ENCODE peak calls at places on chromosome 3, in nine cellular contexts. O, X, N, A, C, P, M, Z and Q are unnamed samples.

GRCh38 chr3:52176188-52176752 is 21.7 kb upstream of the ALAS1 start:
- DNase-seq in O (peak; percentile 62), X (no peak), N (no peak), A (no peak), C (no peak), P (no peak), M (no peak), Z (no peak), Q (no peak)

GRCh38 chr3:42680256-42680655 is 5.1 kb upstream of the KLHL40 start:
- DNase-seq in O (no peak), X (no peak), N (no peak), A (no peak), C (no peak), P (peak; percentile 45), M (no peak), Z (peak; percentile 78), Q (no peak)

GRCh38 chr3:36648241-36649034 is 115.9 kb downstream of the DCLK3 start:
- DNase-seq in O (no peak), X (no peak), N (no peak), A (no peak), C (peak; percentile 64), P (peak; percentile 85), M (no peak), Z (peak; percentile 94), Q (no peak)

GRCh38 chr3:160953681-160954080 is 151.5 kb downstream of the B3GALNT1 start:
- DNase-seq in O (no peak), X (no peak), N (no peak), A (no peak), C (no peak), P (no peak), M (no peak), Z (no peak), Q (no peak)

GRCh38 chr3:101950985-101951733 is 101.8 kb downstream of the NFKBIZ start:
- DNase-seq in O (no peak), X (no peak), N (no peak), A (no peak), C (no peak), P (peak; percentile 59), M (no peak), Z (peak; percentile 51), Q (no peak)

GRCh38 chr3:121895121-121895520 is 920 bp downstream of the SLC15A2 start:
- DNase-seq in O (no peak), X (no peak), N (no peak), A (no peak), C (no peak), P (peak; percentile 32), M (no peak), Z (no peak), Q (no peak)

GRCh38 chr3:17234382-17234781 is 349.6 kb downstream of the PLCL2 start:
- DNase-seq in O (no peak), X (no peak), N (no peak), A (no peak), C (no peak), P (no peak), M (no peak), Z (no peak), Q (no peak)

GRCh38 chr3:190491533-190492054 is 22.3 kb upstream of the IL1RAP start:
- DNase-seq in O (no peak), X (no peak), N (no peak), A (no peak), C (no peak), P (peak; percentile 89), M (no peak), Z (no peak), Q (peak; percentile 38)

GRCh38 chr3:17505856-17506255 is 236.6 kb downstream of the TBC1D5 start:
- DNase-seq in O (no peak), X (no peak), N (no peak), A (no peak), C (no peak), P (no peak), M (no peak), Z (peak; percentile 63), Q (no peak)

GRCh38 chr3:63918321-63918720 is 6.1 kb upstream of the SCAANT1 start:
- DNase-seq in O (no peak), X (no peak), N (no peak), A (no peak), C (no peak), P (no peak), M (no peak), Z (peak; percentile 80), Q (no peak)

GRCh38 chr3:43191116-43191515 is 85.2 kb upstream of the POMGNT2 start:
- DNase-seq in O (no peak), X (no peak), N (no peak), A (no peak), C (no peak), P (no peak), M (no peak), Z (no peak), Q (no peak)

GRCh38 chr3:47283193-47283537 is 421 bp downstream of the KLHL18 start:
- DNase-seq in O (peak; percentile 89), X (no peak), N (no peak), A (no peak), C (no peak), P (peak; percentile 19), M (no peak), Z (peak; percentile 43), Q (peak; percentile 49)

GRCh38 chr3:130850044-130850797 is 43.7 kb upstream of the ATP2C1 start:
- DNase-seq in O (no peak), X (no peak), N (no peak), A (no peak), C (no peak), P (peak; percentile 98), M (no peak), Z (peak; percentile 70), Q (peak; percentile 54)

GRCh38 chr3:45995370-45996192 is at the start of gene FYCO1:
- DNase-seq in O (peak; percentile 92), X (peak; percentile 96), N (peak; percentile 93), A (peak; percentile 94), C (peak; percentile 32), P (peak; percentile 80), M (peak; percentile 93), Z (peak; percentile 96), Q (peak; percentile 96)

DNA sequence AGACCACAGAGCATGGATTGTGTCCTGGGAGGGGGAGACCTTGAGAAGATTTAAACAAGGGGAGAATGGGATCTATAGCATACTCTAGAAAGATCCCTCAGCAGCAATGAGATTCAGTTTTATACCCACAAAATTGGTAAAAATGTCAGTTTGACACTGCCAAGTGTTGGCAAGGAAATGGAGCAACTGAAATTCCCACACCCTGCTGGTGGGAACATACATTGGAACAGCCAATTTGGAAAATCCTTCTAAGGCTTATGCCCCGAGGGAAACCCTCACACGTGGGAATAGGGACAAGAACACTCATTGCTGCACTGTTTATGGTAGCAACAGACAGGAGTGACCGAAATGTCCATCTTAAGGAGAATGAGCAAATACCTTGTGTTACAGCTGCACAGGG is 5.0 kb upstream of the DNAJB8 start:
- DNase-seq in O (no peak), X (no peak), N (no peak), A (no peak), C (no peak), P (no peak), M (no peak), Z (no peak), Q (no peak)
- H3K27me3 ChIP-seq in O (no peaks in the 10 kb centered on the region), X (no peaks in the 10 kb centered on the region), N (peaks cover 8% of the 10 kb centered on the region), A (peaks cover 30% of the 10 kb centered on the region), C (no peaks in the 10 kb centered on the region), P (no peaks in the 10 kb centered on the region), M (no peaks in the 10 kb centered on the region), Z (peaks cover 5% of the 10 kb centered on the region), Q (no peaks in the 10 kb centered on the region)

DNA sequence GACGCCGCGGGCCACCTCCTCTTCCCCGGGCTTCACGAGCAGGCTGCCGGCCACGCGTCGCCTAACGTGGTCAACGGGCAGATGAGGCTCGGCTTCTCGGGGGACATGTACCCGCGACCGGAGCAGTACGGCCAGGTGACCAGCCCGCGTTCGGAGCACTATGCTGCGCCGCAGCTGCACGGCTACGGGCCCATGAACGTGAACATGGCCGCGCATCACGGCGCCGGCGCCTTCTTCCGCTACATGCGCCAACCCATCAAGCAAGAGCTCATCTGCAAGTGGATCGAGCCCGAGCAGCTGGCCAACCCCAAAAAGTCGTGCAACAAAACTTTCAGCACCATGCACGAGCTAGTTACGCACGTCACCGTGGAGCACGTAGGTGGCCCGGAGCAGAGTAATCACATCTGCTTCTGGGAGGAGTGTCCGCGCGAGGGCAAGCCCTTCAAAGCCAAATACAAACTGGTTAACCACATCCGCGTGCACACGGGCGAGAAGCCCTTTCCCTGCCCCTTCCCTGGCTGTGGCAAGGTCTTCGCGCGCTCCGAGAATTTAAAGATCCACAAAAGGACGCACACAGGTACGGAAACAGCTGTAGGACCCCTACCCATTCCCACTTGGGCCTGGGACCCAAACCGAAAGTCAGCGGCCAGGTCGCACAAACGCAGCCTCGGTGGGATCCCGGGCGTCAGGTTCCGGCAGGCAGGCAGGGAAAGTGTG is 1.5 kb downstream of the ZIC1 start:
- DNase-seq in O (no peak), X (no peak), N (no peak), A (peak; percentile 64), C (no peak), P (no peak), M (no peak), Z (peak; percentile 95), Q (no peak)
- H3K27ac ChIP-seq in O (no peak overlapping the region), X (peak overlapping the region; percentile 73), N (no peak overlapping the region), A (no peak overlapping the region), C (no peak overlapping the region), P (no peak overlapping the region), M (no peak overlapping the region), Z (peak overlapping the region; percentile 96), Q (no peak overlapping the region)

DNA sequence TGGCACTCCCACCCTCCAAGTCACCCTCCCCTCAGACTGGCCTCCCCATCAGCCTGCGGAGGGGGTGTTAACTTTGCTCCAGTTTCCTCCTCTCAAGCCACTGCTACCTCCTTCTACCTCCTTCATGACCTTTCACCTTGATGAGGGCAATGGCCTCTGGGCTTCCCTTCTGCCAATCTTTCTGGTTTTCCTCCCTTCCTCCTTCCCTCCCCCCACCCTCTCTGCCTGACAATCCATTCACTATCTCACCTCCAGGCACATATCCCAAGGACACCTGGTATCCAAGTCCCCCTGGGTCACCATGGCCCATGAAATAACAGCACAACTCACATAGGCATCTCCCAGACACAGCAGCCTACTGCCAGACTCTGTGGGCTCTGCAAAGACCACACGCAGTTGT is 80.0 kb downstream of the WWTR1 start:
- DNase-seq in O (no peak), X (no peak), N (no peak), A (no peak), C (no peak), P (no peak), M (no peak), Z (no peak), Q (no peak)
- H3K4me1 ChIP-seq in O (peaks cover 97% of the 10 kb centered on the region), X (peaks cover 88% of the 10 kb centered on the region), N (peaks cover 41% of the 10 kb centered on the region), A (peaks cover 22% of the 10 kb centered on the region), C (peaks cover 100% of the 10 kb centered on the region), P (peaks cover 95% of the 10 kb centered on the region), M (peaks cover 32% of the 10 kb centered on the region), Z (peaks cover 94% of the 10 kb centered on the region), Q (peaks cover 31% of the 10 kb centered on the region)

DNA sequence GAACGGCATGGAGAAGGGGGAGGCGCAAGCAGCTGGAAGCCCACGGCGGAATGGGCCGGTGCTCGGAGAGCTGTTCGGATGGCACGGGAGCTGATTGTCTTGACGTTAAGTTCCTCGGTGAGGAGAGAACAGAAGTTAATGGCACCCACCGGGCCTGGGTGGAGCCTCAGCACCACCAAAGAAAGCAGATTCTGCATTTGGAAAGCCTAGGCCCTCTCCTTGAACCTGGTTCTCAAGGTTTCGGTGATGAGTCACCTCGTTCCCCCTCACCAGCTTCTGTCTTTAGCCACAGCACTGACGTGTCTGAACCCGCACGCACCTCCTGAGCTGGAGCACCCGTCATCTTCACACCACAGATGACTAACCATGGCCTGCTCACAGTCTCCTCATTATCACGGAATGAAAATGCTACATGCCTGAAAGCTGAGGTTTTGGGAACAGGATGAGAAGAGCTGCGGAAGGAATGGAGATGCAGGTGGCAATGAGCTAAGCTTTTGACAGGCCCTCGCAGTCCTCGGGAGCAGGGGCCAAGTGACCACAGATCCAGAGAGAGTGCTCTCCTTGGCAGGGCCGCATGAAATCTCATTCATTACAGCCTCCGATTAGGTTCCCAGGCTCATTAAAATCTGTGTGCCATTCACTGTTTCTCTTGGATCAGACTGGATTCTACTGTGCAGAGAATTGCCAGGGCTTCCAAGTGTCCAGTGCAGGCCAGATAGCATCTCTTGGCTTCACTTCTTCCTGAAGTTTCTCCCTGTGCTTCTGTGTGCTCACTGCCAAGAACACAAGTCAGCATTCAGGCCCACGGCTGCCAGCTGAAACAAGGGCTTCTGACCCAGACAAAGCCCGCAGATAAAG is 96.3 kb upstream of the DLG1 start:
- DNase-seq in O (no peak), X (peak; percentile 45), N (no peak), A (no peak), C (peak; percentile 92), P (peak; percentile 100), M (peak; percentile 69), Z (peak; percentile 100), Q (peak; percentile 83)
- H3K27me3 ChIP-seq in O (no peaks in the 10 kb centered on the region), X (no peaks in the 10 kb centered on the region), N (no peaks in the 10 kb centered on the region), A (no peaks in the 10 kb centered on the region), C (peaks cover 15% of the 10 kb centered on the region), P (no peaks in the 10 kb centered on the region), M (no peaks in the 10 kb centered on the region), Z (peaks cover 38% of the 10 kb centered on the region), Q (no peaks in the 10 kb centered on the region)